ENCODE peak calls at places on chromosome 2, in ten cellular contexts. W is OCI-LY7; Q is PC-9; O is progenitor cell of endocrine pancreas; E is tibial artery; R is Peyer's patch; I is A549; Z is omental fat pad; C is cardiac fibroblast; N is CD8-positive, alpha-beta T cell. T is an unnamed sample.

GRCh38 chr2:239159476-239159911 is 241.3 kb downstream of the HDAC4 start:
- DNase-seq in W (no peak), Q (no peak), O (no peak), E (peak), R (no peak), I (no peak), Z (peak), C (no peak), N (no peak), T (no peak)

GRCh38 chr2:1300284-1300683 is 113.0 kb upstream of the TPO start:
- DNase-seq in W (no peak), Q (no peak), O (no peak), E (no peak), R (no peak), I (no peak), Z (no peak), C (no peak), N (no peak), T (no peak)

GRCh38 chr2:47720036-47720435 is 62.9 kb upstream of the MSH6 start:
- DNase-seq in W (peak), Q (no peak), O (no peak), E (no peak), R (no peak), I (no peak), Z (no peak), C (peak), N (no peak), T (no peak)

GRCh38 chr2:62660582-62661262 is 44.8 kb upstream of the EHBP1 start:
- DNase-seq in W (no peak), Q (peak), O (no peak), E (no peak), R (no peak), I (no peak), Z (no peak), C (peak), N (no peak), T (peak)

GRCh38 chr2:175097297-175097696 is 70.7 kb downstream of the ATF2 start:
- DNase-seq in W (no peak), Q (no peak), O (no peak), E (no peak), R (no peak), I (no peak), Z (no peak), C (peak), N (no peak), T (no peak)

GRCh38 chr2:205708231-205708631 is 25.9 kb downstream of the NRP2 start:
- DNase-seq in W (no peak), Q (no peak), O (no peak), E (no peak), R (no peak), I (no peak), Z (no peak), C (peak), N (no peak), T (no peak)

GRCh38 chr2:23452853-23453420 is 68.0 kb downstream of the KLHL29 start:
- DNase-seq in W (no peak), Q (no peak), O (no peak), E (no peak), R (peak), I (no peak), Z (no peak), C (peak), N (no peak), T (no peak)

GRCh38 chr2:238816296-238816695 is 31.6 kb upstream of the TWIST2 start:
- DNase-seq in W (no peak), Q (no peak), O (no peak), E (no peak), R (no peak), I (no peak), Z (no peak), C (no peak), N (no peak), T (no peak)

GRCh38 chr2:239376942-239377531 is 23.8 kb downstream of the HDAC4 start:
- DNase-seq in W (no peak), Q (no peak), O (no peak), E (no peak), R (no peak), I (no peak), Z (no peak), C (no peak), N (no peak), T (no peak)

GRCh38 chr2:36892805-36893204 is 73.5 kb downstream of the STRN start:
- DNase-seq in W (no peak), Q (no peak), O (no peak), E (no peak), R (no peak), I (no peak), Z (no peak), C (no peak), N (no peak), T (no peak)

GRCh38 chr2:175684466-175684865 is 317.6 kb downstream of the LNPK start:
- DNase-seq in W (no peak), Q (no peak), O (no peak), E (no peak), R (no peak), I (no peak), Z (no peak), C (no peak), N (no peak), T (no peak)

GRCh38 chr2:109322111-109322510 is 193.1 kb downstream of the SH3RF3 start:
- DNase-seq in W (no peak), Q (no peak), O (no peak), E (peak), R (peak), I (no peak), Z (peak), C (peak), N (no peak), T (no peak)

GRCh38 chr2:144749188-144749587 is 229.3 kb upstream of the ZEB2 start:
- DNase-seq in W (no peak), Q (no peak), O (no peak), E (no peak), R (no peak), I (no peak), Z (no peak), C (no peak), N (no peak), T (no peak)

GRCh38 chr2:42457011-42457410 is 36.8 kb downstream of the KCNG3 start:
- DNase-seq in W (no peak), Q (no peak), O (no peak), E (no peak), R (no peak), I (peak), Z (no peak), C (no peak), N (no peak), T (no peak)
- TF ChIP-seq CTCF in W (peak), Q (peak), O (peak), E (no peak), R (no peak), I (no peak), Z (no peak), C (peak), N (no peak), T (no peak)

DNA sequence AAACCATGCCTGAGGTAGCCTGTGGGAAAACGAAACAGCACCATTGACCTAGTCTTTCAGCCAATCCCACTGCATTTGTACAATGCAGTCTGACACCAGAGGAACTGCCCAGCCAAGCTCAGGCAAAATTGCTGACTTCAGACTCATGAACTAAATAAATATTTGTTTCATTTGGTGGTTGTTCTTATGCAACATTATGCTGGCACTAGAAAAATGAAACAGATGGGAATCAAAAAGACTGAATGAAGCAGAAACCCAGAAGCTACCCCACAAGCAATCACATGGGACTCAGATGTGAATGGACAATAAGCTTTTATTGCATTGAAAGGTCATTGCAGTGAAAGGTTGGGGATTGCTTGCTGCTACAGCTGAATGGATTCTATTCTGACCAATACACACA is 1.7 kb downstream of the NAT8 start:
- DNase-seq in W (no peak), Q (peak), O (no peak), E (no peak), R (no peak), I (no peak), Z (no peak), C (peak), N (no peak), T (no peak)
- TF ChIP-seq CTCF in W (no peak), Q (no peak), O (no peak), E (no peak), R (no peak), I (no peak), Z (no peak), C (no peak), N (no peak), T (no peak)

GRCh38 chr2:235087812-235088607 is 136.2 kb downstream of the SH3BP4 start:
- DNase-seq in W (no peak), Q (no peak), O (no peak), E (no peak), R (no peak), I (no peak), Z (no peak), C (peak), N (no peak), T (peak)
- TF ChIP-seq CTCF in W (no peak), Q (no peak), O (no peak), E (peak), R (no peak), I (no peak), Z (no peak), C (peak), N (no peak), T (no peak)

DNA sequence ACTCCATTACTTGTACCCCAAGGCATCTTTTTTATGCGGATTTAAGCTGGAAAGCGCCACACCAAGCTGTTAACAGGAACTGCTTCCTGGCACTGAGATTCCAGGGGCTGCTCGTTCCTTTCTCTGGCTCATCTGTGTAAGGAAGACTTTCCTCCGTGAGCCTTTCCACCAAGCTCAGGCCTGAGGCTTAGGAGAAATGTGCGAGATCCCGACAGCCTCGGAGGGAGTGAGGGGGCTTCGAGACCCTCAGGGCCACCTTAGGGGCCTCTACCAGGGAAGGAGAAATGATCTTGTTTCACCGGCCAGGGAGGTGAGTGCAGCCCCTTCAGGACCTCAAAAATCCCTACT is 17.1 kb downstream of the B3GNT7 start:
- DNase-seq in W (no peak), Q (no peak), O (no peak), E (no peak), R (no peak), I (no peak), Z (no peak), C (no peak), N (no peak), T (no peak)
- TF ChIP-seq CTCF in W (no peak), Q (no peak), O (no peak), E (no peak), R (no peak), I (no peak), Z (no peak), C (no peak), N (no peak), T (no peak)

GRCh38 chr2:69717902-69718301 is 24.0 kb upstream of the ANXA4 start:
- DNase-seq in W (no peak), Q (peak), O (no peak), E (no peak), R (no peak), I (peak), Z (no peak), C (no peak), N (no peak), T (no peak)

GRCh38 chr2:69715964-69716363 is 26.0 kb upstream of the ANXA4 start:
- DNase-seq in W (no peak), Q (no peak), O (no peak), E (no peak), R (no peak), I (peak), Z (no peak), C (no peak), N (no peak), T (no peak)

GRCh38 chr2:69718338-69718965 is 23.5 kb upstream of the ANXA4 start:
- DNase-seq in W (no peak), Q (no peak), O (no peak), E (no peak), R (no peak), I (no peak), Z (no peak), C (no peak), N (no peak), T (no peak)

GRCh38 chr2:69714024-69714423 is 27.9 kb upstream of the ANXA4 start:
- DNase-seq in W (no peak), Q (no peak), O (no peak), E (no peak), R (no peak), I (no peak), Z (no peak), C (no peak), N (no peak), T (no peak)

DNA sequence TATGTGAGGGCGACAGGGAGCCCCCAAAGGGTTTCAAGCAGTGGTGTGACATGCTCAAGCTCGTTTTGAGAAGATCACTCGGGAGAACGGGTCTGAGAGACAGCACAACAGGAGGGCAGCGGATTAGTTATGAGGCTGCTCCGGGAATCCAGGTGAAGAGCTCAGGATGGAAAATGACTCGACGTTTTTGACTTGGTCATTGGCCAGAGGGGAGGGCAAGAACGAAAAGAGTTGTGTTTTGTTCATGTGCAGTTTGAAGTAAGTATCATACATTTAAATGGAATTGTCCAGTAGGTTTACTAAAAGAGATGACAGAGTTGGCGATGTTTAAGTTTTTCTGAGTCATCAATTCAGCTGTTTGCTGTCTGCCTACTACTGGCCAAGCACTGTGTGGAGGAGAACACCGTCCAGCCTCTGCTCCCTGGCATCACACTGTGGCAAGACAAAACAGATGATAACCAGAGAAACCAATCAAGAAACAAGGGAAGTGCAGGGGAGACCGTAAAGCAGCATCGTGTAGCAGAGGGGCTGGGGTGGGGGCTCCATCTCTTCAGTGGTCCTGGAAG is 25.3 kb upstream of the ANXA4 start:
- DNase-seq in W (no peak), Q (peak), O (no peak), E (no peak), R (no peak), I (peak), Z (no peak), C (peak), N (no peak), T (no peak)
- TF ChIP-seq CTCF in W (no peak), Q (no peak), O (no peak), E (no peak), R (no peak), I (peak), Z (no peak), C (no peak), N (no peak), T (no peak)

GRCh38 chr2:147231607-147232006 is 613.2 kb upstream of the ACVR2A start:
- DNase-seq in W (peak), Q (no peak), O (no peak), E (no peak), R (no peak), I (no peak), Z (no peak), C (no peak), N (no peak), T (no peak)

GRCh38 chr2:147232225-147232669 is 612.6 kb upstream of the ACVR2A start:
- DNase-seq in W (no peak), Q (peak), O (no peak), E (no peak), R (no peak), I (no peak), Z (no peak), C (no peak), N (no peak), T (no peak)

GRCh38 chr2:147231081-147231480 is 613.7 kb upstream of the ACVR2A start:
- DNase-seq in W (no peak), Q (no peak), O (no peak), E (no peak), R (no peak), I (no peak), Z (no peak), C (no peak), N (no peak), T (no peak)

GRCh38 chr2:147242445-147242844 is 602.4 kb upstream of the ACVR2A start:
- DNase-seq in W (no peak), Q (no peak), O (no peak), E (no peak), R (no peak), I (no peak), Z (no peak), C (no peak), N (no peak), T (no peak)

GRCh38 chr2:147236601-147237000 is 608.2 kb upstream of the ACVR2A start:
- DNase-seq in W (no peak), Q (no peak), O (no peak), E (no peak), R (no peak), I (no peak), Z (no peak), C (no peak), N (no peak), T (no peak)
- TF ChIP-seq CTCF in W (no peak), Q (no peak), O (no peak), E (no peak), R (no peak), I (no peak), Z (no peak), C (no peak), N (no peak), T (no peak)